ENCODE peak calls at places on chromosomes 6 and 20, in eight cellular contexts. F is transverse colon; C is PC-3; R is suprapubic skin; Y is mammary epithelial cell; U is fibroblast of lung; V is uterus; E is effector memory CD4-positive, alpha-beta T cell. D is an unnamed sample. For H3K9me3 and H3K4me1, the result is how much of the 10 kb centered on the place peaks cover.

GRCh38 chr20:7856756-7857155 is 83.5 kb downstream of the HAO1 start:
- DNase-seq in U (peak), V (no peak), F (no peak), E (no peak), R (no peak), Y (peak), C (peak), D (no peak)

GRCh38 chr20:10671850-10672578 is 1.8 kb downstream of the JAG1 start:
- DNase-seq in E (no peak), C (peak), V (peak), Y (no peak), R (peak), U (peak), F (peak), D (peak)

GRCh38 chr6:167858086-167858591 is 31.4 kb downstream of the AFDN start:
- DNase-seq in R (no peak), F (no peak), C (no peak), E (no peak), V (no peak), U (peak), Y (no peak), D (no peak)

GRCh38 chr6:61649845-61650244 is 636.2 kb downstream of the KHDRBS2 start:
- DNase-seq in V (no peak), C (no peak), U (no peak), F (no peak), E (no peak), R (no peak), Y (no peak), D (no peak)

GRCh38 chr20:5433352-5433751 is 116.6 kb upstream of the PROKR2 start:
- DNase-seq in U (no peak), Y (no peak), C (no peak), V (no peak), R (no peak), E (no peak), F (no peak), D (no peak)

GRCh38 chr6:119171864-119172588 is 93.6 kb upstream of the FAM184A start:
- DNase-seq in E (no peak), V (no peak), C (no peak), Y (no peak), U (no peak), R (no peak), F (no peak), D (no peak)

GRCh38 chr6:167742719-167743303 is 83.9 kb upstream of the AFDN start:
- DNase-seq in V (no peak), Y (no peak), U (no peak), F (no peak), C (peak), E (no peak), R (no peak), D (no peak)

GRCh38 chr6:118963003-118963402 is 28.0 kb upstream of the MCM9 start:
- DNase-seq in C (peak), E (no peak), F (no peak), U (peak), V (no peak), Y (no peak), R (no peak), D (no peak)

GRCh38 chr20:43567477-43567876 is 8.7 kb downstream of the SGK2 start:
- DNase-seq in R (no peak), E (no peak), V (no peak), Y (no peak), F (no peak), U (no peak), C (no peak), D (no peak)

GRCh38 chr20:48658198-48658476 is 169.7 kb downstream of the PREX1 start:
- DNase-seq in U (no peak), R (no peak), E (no peak), C (no peak), F (no peak), Y (no peak), V (no peak), D (no peak)

GRCh38 chr20:45337367-45338120 is 10.7 kb downstream of the SDC4 start:
- DNase-seq in Y (peak), F (peak), R (no peak), U (peak), E (no peak), V (peak), C (peak), D (peak)

GRCh38 chr6:151566557-151566956 is 72.7 kb downstream of the CCDC170 start:
- DNase-seq in F (no peak), R (no peak), C (no peak), Y (no peak), V (no peak), E (no peak), U (no peak), D (no peak)
- H3K9me3 ChIP-seq in F (under half), R (under half), C (under half), Y (under half), V (under half), E (under half), U (under half), D (under half)

GRCh38 chr6:48813821-48814220 is 649.2 kb downstream of the MMUT start:
- DNase-seq in V (no peak), F (no peak), C (no peak), Y (no peak), U (peak), R (no peak), E (no peak), D (no peak)
- H3K4me1 ChIP-seq in V (under half), F (under half), C (under half), Y (under half), U (under half), R (under half), E (under half), D (under half)

GRCh38 chr6:27441001-27441400 is 31.9 kb downstream of the ZNF184 start:
- DNase-seq in Y (peak), R (no peak), F (no peak), U (no peak), E (no peak), V (no peak), C (no peak), D (no peak)
- H3K9me3 ChIP-seq in Y (under half), R (under half), F (under half), U (under half), E (under half), V (under half), C (under half), D (half or more)

GRCh38 chr6:3887150-3887700 is 38.1 kb downstream of the FAM50B start:
- DNase-seq in V (no peak), U (peak), Y (no peak), C (peak), R (peak), F (no peak), E (no peak), D (no peak)
- H3K4me1 ChIP-seq in V (under half), U (under half), Y (under half), C (under half), R (under half), F (under half), E (under half), D (under half)

DNA sequence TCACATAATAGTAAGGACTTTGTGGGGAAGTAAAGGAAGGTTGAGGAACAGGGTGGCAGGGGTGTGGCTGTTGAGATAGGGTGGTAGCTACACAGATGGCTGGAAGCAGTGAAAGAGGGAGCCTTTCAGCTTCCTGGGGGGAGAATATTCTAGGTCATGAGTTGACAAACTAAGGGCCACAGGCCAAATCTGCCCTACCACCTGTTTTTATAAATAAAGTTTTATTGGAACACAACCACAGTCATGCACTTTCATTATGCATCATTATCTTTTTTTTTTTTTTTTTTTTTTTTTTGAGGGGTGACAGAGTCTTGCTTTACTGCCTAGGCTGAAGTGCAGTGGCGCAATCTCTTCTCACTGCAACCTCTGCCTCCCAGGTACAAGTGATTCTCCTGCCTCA is 243.1 kb downstream of the NFATC2 start:
- DNase-seq in F (no peak), V (no peak), U (no peak), E (no peak), R (no peak), Y (no peak), C (no peak), D (no peak)
- H3K9me3 ChIP-seq in F (under half), V (under half), U (under half), E (under half), R (under half), Y (under half), C (under half), D (under half)

GRCh38 chr6:10585232-10585887 is 64.2 kb downstream of the GCNT2 start:
- DNase-seq in Y (no peak), E (no peak), U (peak), C (no peak), V (no peak), R (no peak), F (no peak), D (no peak)

GRCh38 chr6:10583509-10583908 is 62.4 kb downstream of the GCNT2 start:
- DNase-seq in R (no peak), V (no peak), F (no peak), C (no peak), Y (no peak), U (no peak), E (no peak), D (no peak)

GRCh38 chr6:10586302-10586701 is 65.2 kb downstream of the GCNT2 start:
- DNase-seq in Y (no peak), C (no peak), V (no peak), E (no peak), F (no peak), R (no peak), U (no peak), D (no peak)

GRCh38 chr6:10582774-10583508 is 61.8 kb downstream of the GCNT2 start:
- DNase-seq in F (no peak), E (no peak), U (no peak), R (no peak), Y (peak), V (no peak), C (no peak), D (no peak)

GRCh38 chr6:10584607-10585006 is 63.5 kb downstream of the GCNT2 start:
- DNase-seq in F (no peak), V (no peak), U (no peak), Y (no peak), R (no peak), E (no peak), C (no peak), D (no peak)
- H3K4me1 ChIP-seq in F (under half), V (under half), U (under half), Y (under half), R (under half), E (under half), C (under half), D (under half)

GRCh38 chr20:20136313-20136712 is 84.0 kb downstream of the CFAP61 start:
- DNase-seq in C (no peak), F (no peak), E (no peak), U (no peak), R (no peak), Y (no peak), V (no peak), D (no peak)

GRCh38 chr20:20139403-20139802 is 87.1 kb downstream of the CFAP61 start:
- DNase-seq in V (no peak), C (no peak), E (no peak), R (no peak), F (no peak), Y (no peak), U (no peak), D (no peak)

GRCh38 chr20:20137851-20138250 is 85.5 kb downstream of the CFAP61 start:
- DNase-seq in C (no peak), R (no peak), F (no peak), U (no peak), Y (no peak), V (no peak), E (no peak), D (no peak)

GRCh38 chr20:20138301-20139064 is 86.2 kb downstream of the CFAP61 start:
- DNase-seq in E (no peak), R (peak), Y (no peak), V (no peak), F (no peak), U (no peak), C (no peak), D (no peak)

GRCh38 chr20:20134941-20135572 is 82.7 kb downstream of the CFAP61 start:
- DNase-seq in F (no peak), V (no peak), Y (no peak), R (no peak), C (no peak), E (no peak), U (no peak), D (no peak)
- H3K9me3 ChIP-seq in F (under half), V (under half), Y (under half), R (under half), C (under half), E (under half), U (under half), D (under half)

GRCh38 chr6:63290507-63291049 is 29.2 kb downstream of the LGSN start:
- DNase-seq in E (no peak), C (no peak), F (no peak), U (no peak), R (no peak), V (no peak), Y (no peak), D (no peak)
- H3K4me1 ChIP-seq in E (under half), C (under half), F (under half), U (under half), R (under half), V (under half), Y (under half), D (under half)

D was measured in left lung.